ENCODE peak calls at places on chromosome 14, in eight cellular contexts. One of them, this sample, is unnamed.

GRCh38 chr14:64503434-64504309 is at the start of gene ZBTB25:
- DNase-seq in kidney: peak; percentile 97
- DNase-seq in prostate gland: peak; percentile 83
- DNase-seq in WERI-Rb-1: peak; percentile 94
- DNase-seq in cardiac muscle cell: peak; percentile 96
- DNase-seq in stomach: peak; percentile 89
- DNase-seq in hepatocyte: peak; percentile 97
- DNase-seq in spleen: peak; percentile 99
- DNase-seq in this sample: peak; percentile 98

GRCh38 chr14:77128414-77128891 is 13.1 kb downstream of the ZDHHC22 start:
- DNase-seq in kidney: no peak
- DNase-seq in prostate gland: no peak
- DNase-seq in WERI-Rb-1: no peak
- DNase-seq in cardiac muscle cell: no peak
- DNase-seq in hepatocyte: no peak
- DNase-seq in spleen: no peak
- DNase-seq in stomach: no peak
- DNase-seq in this sample: no peak

GRCh38 chr14:54440037-54440436 is 1.1 kb downstream of the CNIH1 start:
- DNase-seq in prostate gland: no peak
- DNase-seq in WERI-Rb-1: no peak
- DNase-seq in spleen: no peak
- DNase-seq in kidney: no peak
- DNase-seq in stomach: no peak
- DNase-seq in cardiac muscle cell: peak; percentile 67
- DNase-seq in hepatocyte: no peak
- DNase-seq in this sample: no peak

GRCh38 chr14:91796622-91797347 is 64.9 kb upstream of the CATSPERB start:
- DNase-seq in WERI-Rb-1: no peak
- DNase-seq in hepatocyte: no peak
- DNase-seq in spleen: no peak
- DNase-seq in cardiac muscle cell: peak; percentile 5
- DNase-seq in prostate gland: no peak
- DNase-seq in kidney: no peak
- DNase-seq in stomach: no peak
- DNase-seq in this sample: no peak

GRCh38 chr14:87066221-87066817 is 926.7 kb downstream of the GALC start:
- DNase-seq in spleen: no peak
- DNase-seq in WERI-Rb-1: peak; percentile 10
- DNase-seq in stomach: no peak
- DNase-seq in cardiac muscle cell: peak; percentile 2
- DNase-seq in hepatocyte: no peak
- DNase-seq in kidney: no peak
- DNase-seq in prostate gland: no peak
- DNase-seq in this sample: no peak

GRCh38 chr14:74035556-74035955 is 16.4 kb downstream of the BBOF1 start:
- DNase-seq in prostate gland: no peak
- DNase-seq in WERI-Rb-1: peak; percentile 62
- DNase-seq in kidney: no peak
- DNase-seq in stomach: no peak
- DNase-seq in spleen: no peak
- DNase-seq in hepatocyte: no peak
- DNase-seq in cardiac muscle cell: peak; percentile 9
- DNase-seq in this sample: peak; percentile 10

GRCh38 chr14:58109761-58110160 is 42.3 kb downstream of the ARMH4 start:
- DNase-seq in WERI-Rb-1: no peak
- DNase-seq in cardiac muscle cell: no peak
- DNase-seq in spleen: no peak
- DNase-seq in prostate gland: no peak
- DNase-seq in stomach: no peak
- DNase-seq in hepatocyte: no peak
- DNase-seq in kidney: no peak
- DNase-seq in this sample: no peak

GRCh38 chr14:95935228-95935822 is 58.7 kb downstream of the TUNAR start:
- DNase-seq in spleen: no peak
- DNase-seq in WERI-Rb-1: no peak
- DNase-seq in hepatocyte: peak; percentile 68
- DNase-seq in kidney: no peak
- DNase-seq in stomach: no peak
- DNase-seq in prostate gland: no peak
- DNase-seq in cardiac muscle cell: peak; percentile 37
- DNase-seq in this sample: no peak

GRCh38 chr14:24078146-24078545 is 6.8 kb downstream of the CPNE6 start:
- DNase-seq in hepatocyte: no peak
- DNase-seq in prostate gland: no peak
- DNase-seq in cardiac muscle cell: no peak
- DNase-seq in WERI-Rb-1: peak; percentile 64
- DNase-seq in spleen: no peak
- DNase-seq in kidney: no peak
- DNase-seq in stomach: no peak
- DNase-seq in this sample: no peak

GRCh38 chr14:22434030-22434429 is 155.0 kb downstream of the DAD1 start:
- DNase-seq in kidney: no peak
- DNase-seq in cardiac muscle cell: no peak
- DNase-seq in prostate gland: no peak
- DNase-seq in stomach: no peak
- DNase-seq in WERI-Rb-1: no peak
- DNase-seq in spleen: no peak
- DNase-seq in hepatocyte: no peak
- DNase-seq in this sample: no peak
- TF ChIP-seq CTCF in kidney: no peak
- TF ChIP-seq CTCF in cardiac muscle cell: no peak
- TF ChIP-seq CTCF in prostate gland: no peak
- TF ChIP-seq CTCF in stomach: no peak
- TF ChIP-seq CTCF in WERI-Rb-1: peak; percentile 22
- TF ChIP-seq CTCF in spleen: no peak
- TF ChIP-seq CTCF in hepatocyte: peak; percentile 30
- TF ChIP-seq CTCF in this sample: no peak

GRCh38 chr14:68247281-68247680 is 427.7 kb downstream of the RAD51B start:
- DNase-seq in spleen: no peak
- DNase-seq in hepatocyte: no peak
- DNase-seq in kidney: no peak
- DNase-seq in stomach: no peak
- DNase-seq in WERI-Rb-1: no peak
- DNase-seq in cardiac muscle cell: peak; percentile 61
- DNase-seq in prostate gland: no peak
- DNase-seq in this sample: no peak
- H3K27ac ChIP-seq in spleen: peak overlapping the region; percentile 74
- H3K27ac ChIP-seq in hepatocyte: peak overlapping the region; percentile 93
- H3K27ac ChIP-seq in kidney: peak overlapping the region; percentile 84
- H3K27ac ChIP-seq in stomach: no peak overlapping the region
- H3K27ac ChIP-seq in WERI-Rb-1: no peak overlapping the region
- H3K27ac ChIP-seq in cardiac muscle cell: peak overlapping the region; percentile 74
- H3K27ac ChIP-seq in prostate gland: peak overlapping the region; percentile 76
- H3K27ac ChIP-seq in this sample: no peak overlapping the region

GRCh38 chr14:79274641-79275366 is 936.5 kb downstream of the DIO2 start:
- DNase-seq in prostate gland: no peak
- DNase-seq in WERI-Rb-1: no peak
- DNase-seq in cardiac muscle cell: no peak
- DNase-seq in hepatocyte: no peak
- DNase-seq in stomach: no peak
- DNase-seq in kidney: no peak
- DNase-seq in spleen: no peak
- DNase-seq in this sample: no peak
- TF ChIP-seq CTCF in prostate gland: no peak
- TF ChIP-seq CTCF in WERI-Rb-1: no peak
- TF ChIP-seq CTCF in cardiac muscle cell: no peak
- TF ChIP-seq CTCF in hepatocyte: peak; percentile 26
- TF ChIP-seq CTCF in stomach: no peak
- TF ChIP-seq CTCF in kidney: no peak
- TF ChIP-seq CTCF in spleen: no peak
- TF ChIP-seq CTCF in this sample: peak; percentile 12

GRCh38 chr14:99508896-99509629 is 27.9 kb downstream of the CCNK start:
- DNase-seq in spleen: no peak
- DNase-seq in cardiac muscle cell: no peak
- DNase-seq in kidney: peak; percentile 45
- DNase-seq in hepatocyte: peak; percentile 8
- DNase-seq in stomach: peak; percentile 77
- DNase-seq in prostate gland: no peak
- DNase-seq in WERI-Rb-1: peak; percentile 60
- DNase-seq in this sample: peak; percentile 58
- H3K27ac ChIP-seq in spleen: no peak overlapping the region
- H3K27ac ChIP-seq in cardiac muscle cell: peak overlapping the region; percentile 36
- H3K27ac ChIP-seq in kidney: no peak overlapping the region
- H3K27ac ChIP-seq in hepatocyte: no peak overlapping the region
- H3K27ac ChIP-seq in stomach: peak overlapping the region; percentile 5
- H3K27ac ChIP-seq in prostate gland: no peak overlapping the region
- H3K27ac ChIP-seq in WERI-Rb-1: peak overlapping the region; percentile 33
- H3K27ac ChIP-seq in this sample: no peak overlapping the region

GRCh38 chr14:97446087-97446486 is 648.9 kb downstream of the VRK1 start:
- DNase-seq in hepatocyte: no peak
- DNase-seq in prostate gland: no peak
- DNase-seq in WERI-Rb-1: no peak
- DNase-seq in kidney: no peak
- DNase-seq in cardiac muscle cell: no peak
- DNase-seq in stomach: no peak
- DNase-seq in spleen: no peak
- DNase-seq in this sample: no peak
- TF ChIP-seq CTCF in hepatocyte: no peak
- TF ChIP-seq CTCF in prostate gland: no peak
- TF ChIP-seq CTCF in WERI-Rb-1: no peak
- TF ChIP-seq CTCF in kidney: no peak
- TF ChIP-seq CTCF in cardiac muscle cell: no peak
- TF ChIP-seq CTCF in stomach: no peak
- TF ChIP-seq CTCF in spleen: no peak
- TF ChIP-seq CTCF in this sample: no peak

This sample was measured in osteoblast.